ENCODE peak calls at places on chromosomes 3 and 15, in eight cellular contexts. Z is tibial artery, B is HFF-Myc, H is astrocyte of the spinal cord, T is AG04450, I is psoas muscle, S is fibroblast of mammary gland, L is AG09309. R is an unnamed sample.

GRCh38 chr15:31298707-31299172 is 27.9 kb upstream of the KLF13 start:
- DNase-seq in Z (no peak), B (no peak), H (no peak), T (no peak), I (no peak), S (no peak), L (no peak), R (no peak)

GRCh38 chr15:89785064-89785770 is 9.1 kb downstream of the MESP2 start:
- DNase-seq in Z (no peak), B (no peak), H (no peak), T (no peak), I (no peak), S (no peak), L (no peak), R (no peak)

GRCh38 chr15:98954411-98954810 is 53.2 kb downstream of the PGPEP1L start:
- DNase-seq in Z (peak), B (peak), H (peak), T (peak), I (peak), S (peak), L (peak), R (peak)

GRCh38 chr3:192957441-192957951 is 39.8 kb upstream of the MB21D2 start:
- DNase-seq in Z (peak), B (peak), H (peak), T (peak), I (peak), S (peak), L (peak), R (peak)

GRCh38 chr15:71599404-71600225 is 210.7 kb upstream of the NR2E3 start:
- DNase-seq in Z (no peak), B (no peak), H (peak), T (no peak), I (no peak), S (no peak), L (no peak), R (no peak)

GRCh38 chr3:31960793-31961431 is 20.1 kb downstream of the OSBPL10 start:
- DNase-seq in Z (no peak), B (no peak), H (peak), T (no peak), I (no peak), S (peak), L (no peak), R (no peak)

GRCh38 chr3:98920166-98920565 is 18.7 kb upstream of the DCBLD2 start:
- DNase-seq in Z (no peak), B (no peak), H (no peak), T (no peak), I (no peak), S (no peak), L (no peak), R (no peak)

GRCh38 chr3:67077656-67078055 is 79.5 kb downstream of the KBTBD8 start:
- DNase-seq in Z (no peak), B (no peak), H (no peak), T (no peak), I (no peak), S (peak), L (peak), R (no peak)

GRCh38 chr3:114856867-114857266 is 290.2 kb downstream of the ZBTB20 start:
- DNase-seq in Z (no peak), B (no peak), H (no peak), T (no peak), I (no peak), S (no peak), L (no peak), R (no peak)

GRCh38 chr3:65582012-65582717 is 456.6 kb downstream of the MAGI1 start:
- DNase-seq in Z (no peak), B (no peak), H (no peak), T (no peak), I (no peak), S (no peak), L (no peak), R (no peak)

GRCh38 chr15:67945131-67945530 is 105.3 kb upstream of the RNU6-1 start:
- DNase-seq in Z (no peak), B (no peak), H (no peak), T (no peak), I (no peak), S (no peak), L (no peak), R (no peak)

GRCh38 chr3:190695994-190696393 is 166.5 kb downstream of the GMNC start:
- DNase-seq in Z (no peak), B (no peak), H (no peak), T (no peak), I (no peak), S (no peak), L (no peak), R (no peak)

GRCh38 chr3:12135029-12135634 is 23.6 kb downstream of the TIMP4 start:
- DNase-seq in Z (peak), B (no peak), H (peak), T (no peak), I (peak), S (peak), L (no peak), R (peak)

GRCh38 chr3:133469140-133469731 is 69.4 kb downstream of the BFSP2 start:
- DNase-seq in Z (peak), B (no peak), H (no peak), T (no peak), I (no peak), S (peak), L (no peak), R (no peak)

DNA sequence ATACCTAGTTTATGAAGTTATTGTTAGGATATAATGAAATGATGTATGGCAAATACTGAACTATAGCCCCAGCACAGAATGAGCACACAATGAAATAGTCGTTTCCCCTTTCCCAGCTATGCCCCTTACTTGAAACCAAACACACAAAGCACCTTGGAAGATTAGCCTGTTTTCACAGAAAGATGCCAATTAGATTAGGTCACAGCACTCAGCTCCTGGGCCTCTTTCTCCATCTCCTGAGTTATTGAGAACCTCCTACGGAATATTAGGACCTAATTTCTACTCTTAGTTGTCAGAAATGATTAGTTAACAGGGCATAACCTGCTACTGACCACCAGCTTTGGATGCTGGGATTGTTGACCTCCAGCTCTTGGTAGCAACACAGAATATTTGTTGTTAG is 269.4 kb upstream of the ROPN1 start:
- DNase-seq in Z (no peak), B (no peak), H (peak), T (no peak), I (no peak), S (no peak), L (no peak), R (no peak)
- TF ChIP-seq CTCF in Z (no peak), B (no peak), H (no peak), T (no peak), I (no peak), S (no peak), L (no peak), R (no peak)

GRCh38 chr15:61528590-61528929 is 299.5 kb upstream of the RORA start:
- DNase-seq in Z (no peak), B (no peak), H (no peak), T (no peak), I (no peak), S (no peak), L (no peak), R (no peak)

GRCh38 chr15:61524091-61524490 is 295.0 kb upstream of the RORA start:
- DNase-seq in Z (no peak), B (no peak), H (no peak), T (no peak), I (no peak), S (no peak), L (no peak), R (no peak)

GRCh38 chr15:61530769-61531168 is 301.7 kb upstream of the RORA start:
- DNase-seq in Z (no peak), B (no peak), H (no peak), T (no peak), I (no peak), S (peak), L (no peak), R (no peak)

GRCh38 chr15:61522375-61522774 is 293.3 kb upstream of the RORA start:
- DNase-seq in Z (no peak), B (no peak), H (no peak), T (no peak), I (no peak), S (no peak), L (no peak), R (no peak)

DNA sequence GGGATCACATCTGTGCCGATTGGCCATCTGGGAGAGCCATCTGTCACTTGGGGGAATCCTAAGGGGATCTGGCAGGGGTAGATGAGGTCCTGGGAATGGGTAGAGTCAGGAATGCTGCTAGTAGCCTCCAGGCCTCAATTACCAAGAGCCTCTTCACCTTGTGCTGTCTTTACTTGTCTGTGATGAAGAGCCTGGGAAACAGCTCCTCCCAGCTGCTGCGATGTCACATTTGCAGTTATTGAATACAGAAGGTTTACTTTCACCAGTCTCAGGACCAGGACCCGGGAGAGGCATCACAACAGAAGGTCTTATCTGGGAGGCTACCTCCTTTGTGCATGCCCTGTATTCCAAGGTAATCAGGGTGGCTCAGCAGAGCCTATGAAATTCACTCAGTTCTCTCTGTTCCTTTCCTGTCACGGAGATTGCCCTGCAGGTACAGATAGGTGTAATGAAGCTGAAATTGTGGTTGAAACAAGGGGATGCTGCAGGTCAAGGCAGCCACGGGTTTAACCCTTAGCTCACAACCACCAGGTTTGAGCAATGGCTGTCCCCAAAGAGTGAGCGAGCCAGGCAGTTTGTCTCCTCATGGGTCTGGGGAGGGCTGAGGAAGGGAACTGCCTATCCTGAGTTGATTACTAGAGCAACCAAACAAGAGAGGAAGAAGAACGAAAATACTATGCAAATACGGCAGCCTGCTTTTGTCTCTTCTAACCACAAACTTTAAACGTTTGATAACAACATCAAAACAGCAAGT is 298.9 kb upstream of the RORA start:
- DNase-seq in Z (no peak), B (no peak), H (no peak), T (no peak), I (no peak), S (no peak), L (no peak), R (no peak)
- TF ChIP-seq CTCF in Z (no peak), B (no peak), H (no peak), T (no peak), I (no peak), S (no peak), L (no peak), R (no peak)

GRCh38 chr3:107193114-107193513 is 184.1 kb upstream of the CCDC54 start:
- DNase-seq in Z (no peak), B (no peak), H (no peak), T (no peak), I (no peak), S (peak), L (no peak), R (no peak)
- TF ChIP-seq CTCF in Z (no peak), B (no peak), H (no peak), T (no peak), I (no peak), S (no peak), L (no peak), R (no peak)

DNA sequence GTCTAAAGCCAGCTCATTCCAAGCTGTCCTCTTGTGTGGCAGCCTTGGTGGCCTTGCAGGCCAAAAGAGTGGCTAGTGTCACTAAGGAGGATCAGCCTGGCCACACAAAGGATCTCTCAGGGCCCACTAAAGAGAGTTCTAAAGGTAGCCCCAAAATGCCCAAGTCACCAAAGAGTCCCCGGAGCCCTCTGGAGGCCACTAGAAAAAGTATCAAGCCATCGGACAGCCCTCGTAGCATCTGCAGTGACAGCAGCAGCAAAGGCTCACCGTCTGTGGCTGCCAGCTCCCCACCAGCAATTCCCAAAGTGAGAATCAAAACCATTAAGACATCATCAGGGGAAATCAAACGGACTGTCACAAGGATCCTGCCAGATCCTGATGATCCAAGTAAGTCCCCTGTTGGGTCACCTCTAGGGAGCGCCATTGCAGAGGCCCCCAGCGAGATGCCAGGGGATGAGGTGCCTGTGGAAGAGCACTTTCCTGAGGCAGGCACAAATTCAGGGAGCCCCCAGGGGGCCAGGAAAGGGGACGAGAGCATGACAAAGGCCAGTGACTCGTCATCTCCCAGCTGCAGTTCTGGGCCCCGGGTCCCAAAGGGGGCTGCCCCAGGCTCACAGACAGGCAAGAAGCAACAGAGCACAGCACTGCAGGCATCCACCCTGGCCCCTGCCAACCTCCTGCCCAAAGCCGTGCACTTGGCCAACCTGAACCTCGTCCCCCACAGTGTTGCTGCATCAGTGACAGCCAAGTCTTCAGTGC is 33.5 kb upstream of the ALPK3 start:
- DNase-seq in Z (no peak), B (no peak), H (no peak), T (no peak), I (no peak), S (no peak), L (no peak), R (no peak)
- TF ChIP-seq CTCF in Z (no peak), B (no peak), H (no peak), T (no peak), I (no peak), S (no peak), L (no peak), R (no peak)

GRCh38 chr3:33144433-33144832 is 30.6 kb downstream of the CRTAP start:
- DNase-seq in Z (no peak), B (no peak), H (no peak), T (no peak), I (no peak), S (no peak), L (no peak), R (no peak)
- TF ChIP-seq CTCF in Z (no peak), B (peak), H (peak), T (peak), I (no peak), S (peak), L (peak), R (peak)

DNA sequence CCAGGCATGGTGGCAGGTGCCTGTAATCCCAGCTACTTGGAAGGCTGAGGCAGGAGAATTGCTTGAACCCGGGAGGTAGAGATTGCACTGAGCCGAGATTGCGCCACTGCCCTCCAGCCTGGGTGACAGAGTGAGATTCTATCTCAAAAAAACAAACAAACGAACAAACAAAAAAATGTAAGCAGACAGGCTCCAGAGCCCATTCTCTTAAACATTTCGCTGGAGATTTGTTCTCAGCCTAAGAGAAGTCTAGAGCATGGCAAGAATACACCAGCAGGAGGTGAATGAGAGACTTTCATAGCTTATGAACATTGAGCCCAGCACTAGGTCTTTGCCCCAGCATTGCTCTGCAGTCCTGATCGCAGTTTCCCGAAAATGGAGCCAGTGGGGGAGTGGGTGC is 329.4 kb upstream of the TLE3 start:
- DNase-seq in Z (no peak), B (no peak), H (no peak), T (no peak), I (no peak), S (no peak), L (no peak), R (no peak)
- TF ChIP-seq CTCF in Z (no peak), B (no peak), H (no peak), T (peak), I (no peak), S (no peak), L (no peak), R (no peak)